ENCODE peak calls at places on chromosomes 2 and 18, in six cellular contexts. Y, U, M, R, X and N are unnamed samples.

GRCh38 chr18:45464619-45465018 is 150.7 kb upstream of the SLC14A2 start:
- DNase-seq in Y (no peak), U (no peak), M (peak), R (no peak), X (no peak), N (no peak)

GRCh38 chr2:44936715-44937687 is 4.5 kb upstream of the SIX3 start:
- DNase-seq in Y (no peak), U (no peak), M (no peak), R (peak), X (no peak), N (no peak)

GRCh38 chr2:232621186-232621585 is 12.2 kb upstream of the EFHD1 start:
- DNase-seq in Y (no peak), U (no peak), M (no peak), R (peak), X (no peak), N (no peak)

GRCh38 chr2:33425660-33426059 is 50.8 kb upstream of the RASGRP3 start:
- DNase-seq in Y (no peak), U (no peak), M (no peak), R (no peak), X (no peak), N (no peak)

GRCh38 chr18:74947875-74948274 is 261.1 kb downstream of the PTGR3 start:
- DNase-seq in Y (no peak), U (no peak), M (no peak), R (no peak), X (no peak), N (no peak)

GRCh38 chr2:188515918-188516317 is 224.2 kb downstream of the GULP1 start:
- DNase-seq in Y (no peak), U (no peak), M (no peak), R (no peak), X (no peak), N (no peak)

GRCh38 chr2:235573331-235574221 is 79.7 kb downstream of the AGAP1 start:
- DNase-seq in Y (no peak), U (no peak), M (no peak), R (no peak), X (no peak), N (no peak)

GRCh38 chr2:207311316-207312005 is 145.7 kb upstream of the KLF7 start:
- DNase-seq in Y (peak), U (no peak), M (peak), R (no peak), X (no peak), N (peak)

GRCh38 chr2:102241616-102242260 is 54.9 kb downstream of the IL1RL2 start:
- DNase-seq in Y (no peak), U (no peak), M (no peak), R (no peak), X (no peak), N (no peak)

GRCh38 chr2:40746150-40746549 is 294.3 kb upstream of the SLC8A1 start:
- DNase-seq in Y (no peak), U (no peak), M (peak), R (no peak), X (no peak), N (no peak)

GRCh38 chr2:214876815-214877214 is 67.3 kb upstream of the BARD1 start:
- DNase-seq in Y (no peak), U (no peak), M (no peak), R (no peak), X (no peak), N (no peak)

GRCh38 chr2:197248623-197249022 is 62.0 kb downstream of the ANKRD44 start:
- DNase-seq in Y (no peak), U (no peak), M (no peak), R (no peak), X (no peak), N (no peak)

GRCh38 chr2:179636995-179637394 is 224.4 kb downstream of the ZNF385B start:
- DNase-seq in Y (no peak), U (no peak), M (no peak), R (no peak), X (no peak), N (no peak)

GRCh38 chr2:203413796-203414195 is 85.6 kb downstream of the ABI2 start:
- DNase-seq in Y (no peak), U (no peak), M (no peak), R (no peak), X (no peak), N (no peak)

GRCh38 chr2:133287709-133288108 is 280.6 kb downstream of the NCKAP5 start:
- DNase-seq in Y (peak), U (no peak), M (no peak), R (no peak), X (no peak), N (no peak)

GRCh38 chr2:221571391-221572179 is 519 bp downstream of the EPHA4 start:
- DNase-seq in Y (no peak), U (no peak), M (no peak), R (peak), X (no peak), N (no peak)

GRCh38 chr2:57934659-57935058 is 111.9 kb upstream of the VRK2 start:
- DNase-seq in Y (no peak), U (no peak), M (no peak), R (no peak), X (no peak), N (no peak)

GRCh38 chr2:239158641-239159475 is 242.0 kb downstream of the HDAC4 start:
- DNase-seq in Y (no peak), U (no peak), M (no peak), R (peak), X (no peak), N (no peak)

GRCh38 chr2:69241039-69241586 is 145.9 kb downstream of the GFPT1 start:
- DNase-seq in Y (no peak), U (no peak), M (no peak), R (no peak), X (no peak), N (no peak)